ENCODE peak calls at places on chromosomes 2 and 18, in eight cellular contexts. T is uterus; W is spleen; J is CD8-positive, alpha-beta T cell; P is CD8-positive, alpha-beta memory T cell; F is mucosa of descending colon; M is adrenal gland; Y is neuronal stem cell. U is an unnamed sample. For H3K4me1, the result is how much of the 10 kb centered on the place peaks cover.

GRCh38 chr2:3605013-3605961 is 10.4 kb downstream of the COLEC11 start:
- DNase-seq in T (no peak), W (peak), J (no peak), P (peak), F (no peak), M (peak), Y (no peak), U (no peak)

GRCh38 chr2:197108758-197109157 is 182.3 kb upstream of the PGAP1 start:
- DNase-seq in T (peak), W (no peak), J (no peak), P (no peak), F (peak), M (peak), Y (no peak), U (peak)

GRCh38 chr2:55054076-55054475 is 3.8 kb upstream of the RTN4 start:
- DNase-seq in T (no peak), W (no peak), J (no peak), P (no peak), F (no peak), M (no peak), Y (no peak), U (no peak)

GRCh38 chr2:30385327-30385726 is 61.7 kb upstream of the LCLAT1 start:
- DNase-seq in T (no peak), W (no peak), J (no peak), P (no peak), F (peak), M (no peak), Y (peak), U (no peak)

GRCh38 chr2:119736021-119736420 is 23.7 kb upstream of the PTPN4 start:
- DNase-seq in T (no peak), W (no peak), J (no peak), P (no peak), F (no peak), M (no peak), Y (no peak), U (no peak)

GRCh38 chr2:25528173-25528572 is 145.2 kb downstream of the DTNB start:
- DNase-seq in T (no peak), W (no peak), J (no peak), P (no peak), F (no peak), M (no peak), Y (no peak), U (no peak)

GRCh38 chr2:69449906-69450305 is 12.7 kb upstream of the NFU1 start:
- DNase-seq in T (no peak), W (no peak), J (no peak), P (no peak), F (no peak), M (no peak), Y (no peak), U (no peak)

GRCh38 chr2:191345788-191346187 is 100.6 kb downstream of the MYO1B start:
- DNase-seq in T (no peak), W (no peak), J (no peak), P (no peak), F (no peak), M (no peak), Y (no peak), U (no peak)

GRCh38 chr2:197107291-197108269 is 181.1 kb upstream of the PGAP1 start:
- DNase-seq in T (peak), W (no peak), J (no peak), P (no peak), F (no peak), M (no peak), Y (no peak), U (peak)

GRCh38 chr18:74459877-74460276 is 2.8 kb upstream of the DIPK1C start:
- DNase-seq in T (no peak), W (no peak), J (no peak), P (no peak), F (no peak), M (no peak), Y (peak), U (no peak)

GRCh38 chr18:697012-697411 is 15.4 kb downstream of the ENOSF1 start:
- DNase-seq in T (no peak), W (no peak), J (no peak), P (no peak), F (no peak), M (no peak), Y (no peak), U (no peak)

GRCh38 chr2:152335016-152335850 is at the start of gene FMNL2:
- DNase-seq in T (peak), W (peak), J (no peak), P (peak), F (peak), M (peak), Y (peak), U (peak)

GRCh38 chr2:130892793-130893785 is 56.4 kb downstream of the ARHGEF4 start:
- DNase-seq in T (no peak), W (no peak), J (no peak), P (no peak), F (no peak), M (no peak), Y (no peak), U (no peak)

GRCh38 chr2:221999702-222000101 is 299.1 kb downstream of the PAX3 start:
- DNase-seq in T (no peak), W (no peak), J (no peak), P (no peak), F (peak), M (no peak), Y (no peak), U (no peak)

GRCh38 chr2:178328037-178328436 is 122.9 kb downstream of the PRKRA start:
- DNase-seq in T (no peak), W (no peak), J (no peak), P (no peak), F (no peak), M (no peak), Y (no peak), U (no peak)

GRCh38 chr2:3644891-3645605 is 13.0 kb upstream of the ALLC start:
- DNase-seq in T (no peak), W (peak), J (no peak), P (no peak), F (no peak), M (no peak), Y (no peak), U (no peak)

GRCh38 chr2:66013456-66013855 is 421.5 kb upstream of the MEIS1 start:
- DNase-seq in T (no peak), W (no peak), J (no peak), P (no peak), F (peak), M (no peak), Y (no peak), U (no peak)

GRCh38 chr2:10765461-10765860 is 44.0 kb downstream of the ATP6V1C2 start:
- DNase-seq in T (no peak), W (peak), J (no peak), P (no peak), F (peak), M (no peak), Y (no peak), U (no peak)

GRCh38 chr2:19776941-19777514 is 124.8 kb downstream of the TTC32 start:
- DNase-seq in T (no peak), W (no peak), J (no peak), P (no peak), F (no peak), M (no peak), Y (no peak), U (no peak)

GRCh38 chr2:121992700-121993099 is 237.2 kb downstream of the TSN start:
- DNase-seq in T (no peak), W (no peak), J (no peak), P (no peak), F (no peak), M (no peak), Y (no peak), U (no peak)

GRCh38 chr2:17649026-17649425 is 104.6 kb downstream of the SMC6 start:
- DNase-seq in T (no peak), W (no peak), J (no peak), P (no peak), F (peak), M (no peak), Y (no peak), U (no peak)

GRCh38 chr2:231162036-231162345 is 36.4 kb upstream of the ARMC9 start:
- DNase-seq in T (no peak), W (no peak), J (no peak), P (no peak), F (no peak), M (no peak), Y (no peak), U (no peak)

GRCh38 chr18:65235966-65236634 is 514.7 kb upstream of the CDH7 start:
- DNase-seq in T (peak), W (peak), J (no peak), P (no peak), F (no peak), M (peak), Y (no peak), U (no peak)

GRCh38 chr2:144402282-144402681 is 117.6 kb downstream of the ZEB2 start:
- DNase-seq in T (no peak), W (no peak), J (no peak), P (no peak), F (no peak), M (no peak), Y (no peak), U (peak)

GRCh38 chr2:31317387-31317786 is 83.4 kb downstream of the EHD3 start:
- DNase-seq in T (no peak), W (no peak), J (no peak), P (no peak), F (no peak), M (no peak), Y (no peak), U (no peak)

GRCh38 chr2:219844756-219845155 is 217.3 kb downstream of the SLC4A3 start:
- DNase-seq in T (no peak), W (no peak), J (no peak), P (no peak), F (no peak), M (no peak), Y (no peak), U (no peak)

GRCh38 chr2:128303911-128304310 is 14.8 kb downstream of the HS6ST1 start:
- DNase-seq in T (no peak), W (no peak), J (no peak), P (no peak), F (no peak), M (no peak), Y (no peak), U (no peak)
- H3K4me1 ChIP-seq in T (under half), W (half or more), J (under half), P (under half), F (under half), M (half or more), Y (under half), U (half or more)

GRCh38 chr2:136389809-136390208 is 271.9 kb upstream of the CXCR4 start:
- DNase-seq in T (no peak), W (no peak), J (no peak), P (no peak), F (no peak), M (no peak), Y (no peak), U (no peak)
- H3K4me3 ChIP-seq in T (no peak), W (no peak), J (no peak), P (no peak), F (no peak), M (no peak), Y (no peak), U (no peak)

GRCh38 chr2:195536863-195537262 is 120.2 kb upstream of the SLC39A10 start:
- DNase-seq in T (no peak), W (no peak), J (no peak), P (no peak), F (no peak), M (no peak), Y (no peak), U (no peak)
- H3K4me1 ChIP-seq in T (under half), W (under half), J (half or more), P (half or more), F (under half), M (under half), Y (under half), U (under half)

DNA sequence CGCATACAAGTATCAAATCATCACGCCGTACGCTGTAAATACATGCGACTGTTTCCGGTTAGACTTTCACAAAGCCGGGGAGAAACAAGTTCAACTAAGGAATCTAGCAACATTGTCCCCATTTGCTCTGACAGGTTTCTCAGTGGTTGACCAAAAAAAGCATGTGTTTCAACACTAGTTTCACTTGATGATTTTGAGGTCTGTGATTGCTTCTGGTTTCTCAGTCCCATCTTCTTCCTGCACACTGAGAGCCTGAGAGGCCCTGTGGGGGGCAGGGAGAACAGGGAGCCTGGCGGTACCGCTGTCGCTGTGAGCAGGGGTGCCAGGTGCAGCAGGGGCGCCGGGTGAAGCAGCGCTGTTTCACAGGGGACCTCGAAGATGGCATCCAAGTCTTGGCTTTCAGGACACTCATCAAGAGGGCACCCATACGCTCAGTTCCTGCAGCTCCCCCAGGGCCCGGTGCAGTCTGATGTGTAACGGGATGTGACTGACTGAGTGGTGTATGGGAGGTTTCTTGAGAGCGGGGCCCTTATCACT is 270.9 kb downstream of the TWIST2 start:
- DNase-seq in T (no peak), W (no peak), J (no peak), P (no peak), F (no peak), M (no peak), Y (no peak), U (no peak)
- H3K4me3 ChIP-seq in T (no peak), W (no peak), J (no peak), P (no peak), F (no peak), M (no peak), Y (no peak), U (no peak)

DNA sequence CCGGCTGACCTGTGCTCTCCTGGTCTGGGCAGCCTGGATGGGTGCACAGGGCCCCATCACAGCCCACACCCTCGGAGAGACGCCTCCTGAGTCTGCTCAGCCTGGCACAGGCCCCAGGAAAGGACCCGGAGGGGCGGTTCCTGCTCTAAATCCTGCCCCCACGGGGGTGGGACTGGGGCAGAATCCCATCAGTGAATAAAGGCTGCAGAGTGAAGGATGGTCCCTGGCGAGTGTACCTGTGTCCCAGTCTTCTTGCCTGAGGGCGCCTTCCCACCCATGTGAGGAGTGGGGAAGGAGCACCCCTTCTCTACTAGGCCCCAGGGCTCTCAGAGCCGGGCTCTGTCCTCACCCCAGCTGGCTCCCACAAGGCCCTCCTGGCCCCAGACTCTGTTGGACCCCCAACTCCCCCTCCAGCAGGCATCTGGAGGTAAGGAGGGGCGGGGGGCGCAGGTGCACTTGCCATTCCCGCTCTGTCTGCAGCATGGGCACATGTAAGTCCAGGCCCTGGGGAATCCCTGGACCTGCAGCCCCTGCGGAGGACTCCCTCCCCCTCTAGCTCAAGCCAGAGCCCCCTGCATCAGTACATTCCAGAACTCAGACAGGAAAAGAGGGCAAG is 21.3 kb downstream of the GPC1 start:
- DNase-seq in T (no peak), W (no peak), J (no peak), P (no peak), F (no peak), M (no peak), Y (no peak), U (no peak)
- H3K4me1 ChIP-seq in T (under half), W (under half), J (under half), P (under half), F (under half), M (under half), Y (half or more), U (half or more)

GRCh38 chr18:57856707-57857280 is 53.7 kb upstream of the ATP8B1 start:
- DNase-seq in T (no peak), W (no peak), J (no peak), P (no peak), F (no peak), M (no peak), Y (no peak), U (no peak)
- H3K4me3 ChIP-seq in T (no peak), W (no peak), J (no peak), P (no peak), F (no peak), M (no peak), Y (no peak), U (no peak)

GRCh38 chr2:134191835-134192234 is 62.0 kb upstream of the MGAT5 start:
- DNase-seq in T (no peak), W (no peak), J (no peak), P (no peak), F (no peak), M (no peak), Y (no peak), U (no peak)

GRCh38 chr2:134195341-134195740 is 58.5 kb upstream of the MGAT5 start:
- DNase-seq in T (no peak), W (no peak), J (no peak), P (no peak), F (no peak), M (no peak), Y (no peak), U (no peak)

GRCh38 chr2:134193006-134193405 is 60.9 kb upstream of the MGAT5 start:
- DNase-seq in T (no peak), W (no peak), J (no peak), P (no peak), F (no peak), M (peak), Y (no peak), U (no peak)

GRCh38 chr2:134193774-134194173 is 60.1 kb upstream of the MGAT5 start:
- DNase-seq in T (no peak), W (no peak), J (no peak), P (no peak), F (no peak), M (peak), Y (no peak), U (no peak)

DNA sequence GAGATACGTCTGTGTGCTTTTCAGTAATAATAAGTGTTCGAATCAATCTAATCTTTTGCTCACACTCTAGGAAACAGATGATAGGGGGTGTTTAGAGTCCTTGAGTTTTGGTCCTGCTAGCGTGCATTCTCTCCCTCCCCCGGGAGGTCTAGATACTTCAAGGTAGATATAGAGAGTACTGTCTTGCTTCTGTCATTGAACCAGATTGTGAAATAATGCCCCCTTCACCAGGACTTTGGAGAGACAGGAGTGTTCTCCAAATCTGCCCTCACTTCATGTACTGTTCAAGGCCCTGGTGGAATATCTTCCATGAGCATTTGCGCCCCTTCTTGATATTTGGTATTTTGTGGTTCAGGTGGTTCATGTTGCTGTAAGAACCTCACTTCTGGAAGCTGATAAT is 59.4 kb upstream of the MGAT5 start:
- DNase-seq in T (no peak), W (no peak), J (no peak), P (no peak), F (no peak), M (no peak), Y (no peak), U (no peak)
- H3K4me1 ChIP-seq in T (under half), W (under half), J (under half), P (under half), F (under half), M (under half), Y (under half), U (half or more)

GRCh38 chr2:207240649-207241048 is 74.9 kb upstream of the KLF7 start:
- DNase-seq in T (no peak), W (no peak), J (no peak), P (no peak), F (no peak), M (no peak), Y (no peak), U (no peak)
- H3K4me3 ChIP-seq in T (no peak), W (no peak), J (no peak), P (no peak), F (no peak), M (no peak), Y (no peak), U (no peak)